ENCODE peak calls at places on chromosomes 13 and 19, in five cellular contexts. P, W, U, L and O are unnamed samples.

GRCh38 chr19:43525836-43526771 is 897 bp downstream of the ETHE1 start:
- DNase-seq in W (peak), P (no peak), L (no peak), U (peak), O (no peak)

GRCh38 chr19:3467437-3468198 is 12.7 kb downstream of the SMIM24 start:
- DNase-seq in P (no peak), L (no peak), U (no peak), W (no peak), O (no peak)

GRCh38 chr19:50736338-50736737 is 13.2 kb downstream of the CLEC11A start:
- DNase-seq in W (no peak), L (no peak), U (no peak), P (no peak), O (no peak)

GRCh38 chr13:112350300-112350699 is 25.9 kb upstream of the SPACA7 start:
- DNase-seq in W (no peak), U (no peak), L (no peak), P (no peak), O (no peak)

GRCh38 chr13:61954092-61954491 is 538.4 kb upstream of the PCDH20 start:
- DNase-seq in U (peak), P (peak), W (no peak), L (no peak), O (no peak)

GRCh38 chr19:18697680-18698079 is 14.2 kb downstream of the CRTC1 start:
- DNase-seq in L (no peak), P (no peak), U (no peak), W (peak), O (no peak)

GRCh38 chr13:28475916-28476725 is 18.8 kb downstream of the FLT1 start:
- DNase-seq in W (no peak), U (no peak), L (no peak), P (peak), O (peak)

GRCh38 chr13:44425041-44425814 is 51.6 kb downstream of the SERP2 start:
- DNase-seq in W (no peak), P (no peak), U (no peak), L (no peak), O (peak)

GRCh38 chr19:33215438-33216197 is 10.0 kb downstream of the SLC7A10 start:
- DNase-seq in W (no peak), L (no peak), P (no peak), U (no peak), O (no peak)

GRCh38 chr13:101869553-101869952 is 417.1 kb downstream of the ITGBL1 start:
- DNase-seq in U (no peak), P (no peak), W (no peak), L (no peak), O (no peak)

GRCh38 chr19:3176715-3177501 is 1.7 kb upstream of the S1PR4 start:
- DNase-seq in L (no peak), W (peak), U (no peak), P (peak), O (no peak)

GRCh38 chr13:18944501-18945068 is 237.0 kb downstream of the TUBA3C start:
- DNase-seq in U (no peak), P (no peak), L (peak), W (no peak), O (no peak)

GRCh38 chr19:5090780-5091575 is 122.1 kb downstream of the KDM4B start:
- DNase-seq in P (no peak), W (no peak), U (no peak), L (no peak), O (no peak)

GRCh38 chr13:51032831-51033230 is 78.2 kb downstream of the C13orf42 start:
- DNase-seq in P (no peak), W (no peak), U (no peak), L (no peak), O (peak)

GRCh38 chr13:26964278-26965057 is 203.9 kb upstream of the GPR12 start:
- DNase-seq in W (no peak), P (no peak), L (no peak), U (peak), O (no peak)

GRCh38 chr19:58556633-58557252 is 1.7 kb downstream of the UBE2M start:
- DNase-seq in W (no peak), L (peak), U (no peak), P (no peak), O (no peak)

GRCh38 chr19:17206736-17207581 is 8.2 kb upstream of the USE1 start:
- DNase-seq in U (no peak), L (no peak), P (no peak), W (no peak), O (no peak)

GRCh38 chr19:15144046-15144646 is 36.9 kb downstream of the SYDE1 start:
- DNase-seq in L (no peak), U (no peak), W (no peak), P (no peak), O (no peak)

GRCh38 chr13:109344552-109345157 is 441.7 kb downstream of the IRS2 start:
- DNase-seq in P (no peak), W (no peak), L (no peak), U (no peak), O (no peak)

GRCh38 chr19:2523630-2524311 is 47.8 kb downstream of the GADD45B start:
- DNase-seq in P (no peak), L (no peak), U (peak), W (no peak), O (no peak)

GRCh38 chr13:79679334-79679733 is 198.4 kb downstream of the NDFIP2 start:
- DNase-seq in P (peak), W (peak), L (peak), U (peak), O (no peak)

GRCh38 chr13:99367663-99368448 is 60.7 kb upstream of the GPR183 start:
- DNase-seq in L (no peak), U (peak), W (no peak), P (no peak), O (no peak)

GRCh38 chr13:35732565-35732964 is 256.1 kb upstream of the MAB21L1 start:
- DNase-seq in W (no peak), P (no peak), U (no peak), L (no peak), O (peak)

GRCh38 chr13:45674908-45675307 is 27.2 kb upstream of the CBY2 start:
- DNase-seq in P (no peak), U (peak), L (no peak), W (no peak), O (peak)

GRCh38 chr13:103101500-103101899 is 35.3 kb upstream of the SLC10A2 start:
- DNase-seq in L (no peak), W (no peak), U (no peak), P (no peak), O (no peak)

GRCh38 chr19:11814707-11815050 is 606 bp downstream of the ZNF440 start:
- DNase-seq in L (no peak), P (no peak), U (peak), W (peak), O (no peak)

GRCh38 chr13:97076898-97077297 is 82.6 kb upstream of the OXGR1 start:
- DNase-seq in L (no peak), P (no peak), U (no peak), W (no peak), O (no peak)

GRCh38 chr19:44847144-44848035 is 1.3 kb downstream of the NECTIN2 start:
- DNase-seq in P (peak), U (peak), W (peak), L (peak), O (no peak)

GRCh38 chr19:2416321-2417097 is 10.9 kb downstream of the TIMM13 start:
- DNase-seq in W (no peak), U (no peak), L (no peak), P (no peak), O (no peak)

GRCh38 chr19:16298334-16298733 is 26.3 kb upstream of the KLF2 start:
- DNase-seq in W (no peak), P (no peak), U (no peak), L (no peak), O (no peak)

GRCh38 chr13:28451482-28452217 is 43.3 kb downstream of the FLT1 start:
- DNase-seq in P (no peak), L (no peak), W (no peak), U (peak), O (no peak)

GRCh38 chr13:110126391-110126961 is 180.5 kb downstream of the COL4A1 start:
- DNase-seq in U (peak), L (no peak), P (no peak), W (no peak), O (peak)

GRCh38 chr19:13210941-13211340 is 60.7 kb downstream of the IER2 start:
- DNase-seq in U (no peak), W (no peak), P (no peak), L (no peak), O (no peak)

DNA sequence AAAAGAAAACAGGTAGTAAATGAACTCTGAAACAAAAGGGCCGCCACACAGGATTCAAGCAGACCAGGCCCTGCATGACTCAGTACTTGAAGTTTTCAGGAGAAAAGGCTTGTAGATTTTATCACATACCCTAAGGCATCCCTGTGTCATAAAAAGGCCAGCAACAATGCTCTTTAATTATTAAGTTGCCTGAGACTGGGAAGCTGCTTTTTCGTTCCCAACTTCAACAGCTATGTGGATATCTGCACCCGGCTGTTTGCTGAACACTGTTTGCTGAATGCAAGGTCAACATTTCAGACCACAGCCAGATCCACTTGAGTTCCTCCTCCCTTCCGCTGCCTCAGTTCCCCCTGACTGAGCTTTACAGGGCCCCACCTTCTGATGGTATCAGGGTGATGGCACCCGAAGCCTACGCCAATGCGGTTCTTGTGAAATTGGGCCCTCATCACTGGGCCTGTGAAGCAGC is 6.1 kb upstream of the ECH1 start:
- DNase-seq in U (no peak), W (no peak), L (no peak), P (no peak), O (no peak)
- TF ChIP-seq POLR2AphosphoS5 in U (no peak), W (no peak), L (no peak), P (no peak), O (no peak)

GRCh38 chr19:6737873-6738725 is 719 bp upstream of the GPR108 start:
- DNase-seq in L (peak), W (peak), U (peak), P (no peak), O (peak)
- TF ChIP-seq POLR2AphosphoS5 in L (peak), W (peak), U (peak), P (peak), O (no peak)

GRCh38 chr19:23249911-23250649 is at the start of gene ZNF724:
- DNase-seq in P (peak), L (peak), U (peak), W (peak), O (peak)
- TF ChIP-seq POLR2AphosphoS5 in P (no peak), L (peak), U (peak), W (peak), O (peak)

GRCh38 chr19:49488863-49489537 is 1.6 kb downstream of the RPL13A start:
- DNase-seq in P (no peak), L (no peak), W (no peak), U (no peak), O (no peak)

GRCh38 chr19:49488046-49488862 is 846 bp downstream of the RPL13A start:
- DNase-seq in P (no peak), W (no peak), L (no peak), U (no peak), O (no peak)

GRCh38 chr19:49490287-49491029 is 3.0 kb downstream of the RPL13A start:
- DNase-seq in P (no peak), U (no peak), L (no peak), W (no peak), O (no peak)

GRCh38 chr19:49491030-49491803 is 3.8 kb downstream of the RPL13A start:
- DNase-seq in W (no peak), P (no peak), L (no peak), U (no peak), O (no peak)

GRCh38 chr19:49489601-49490167 is 2.3 kb downstream of the RPL13A start:
- DNase-seq in W (no peak), U (no peak), L (no peak), P (no peak), O (no peak)
- TF ChIP-seq POLR2AphosphoS5 in W (no peak), U (peak), L (no peak), P (no peak), O (no peak)

GRCh38 chr19:47766670-47767069 is 11.8 kb upstream of the SELENOW start:
- DNase-seq in P (no peak), L (no peak), U (no peak), W (no peak), O (no peak)

GRCh38 chr19:47768604-47769003 is 9.9 kb upstream of the SELENOW start:
- DNase-seq in L (no peak), P (no peak), U (no peak), W (no peak), O (no peak)

GRCh38 chr19:47766359-47766620 is 12.2 kb upstream of the SELENOW start:
- DNase-seq in L (no peak), P (no peak), U (no peak), W (no peak), O (no peak)

GRCh38 chr19:47767349-47767748 is 11.2 kb upstream of the SELENOW start:
- DNase-seq in P (no peak), W (no peak), L (no peak), U (no peak), O (no peak)

DNA sequence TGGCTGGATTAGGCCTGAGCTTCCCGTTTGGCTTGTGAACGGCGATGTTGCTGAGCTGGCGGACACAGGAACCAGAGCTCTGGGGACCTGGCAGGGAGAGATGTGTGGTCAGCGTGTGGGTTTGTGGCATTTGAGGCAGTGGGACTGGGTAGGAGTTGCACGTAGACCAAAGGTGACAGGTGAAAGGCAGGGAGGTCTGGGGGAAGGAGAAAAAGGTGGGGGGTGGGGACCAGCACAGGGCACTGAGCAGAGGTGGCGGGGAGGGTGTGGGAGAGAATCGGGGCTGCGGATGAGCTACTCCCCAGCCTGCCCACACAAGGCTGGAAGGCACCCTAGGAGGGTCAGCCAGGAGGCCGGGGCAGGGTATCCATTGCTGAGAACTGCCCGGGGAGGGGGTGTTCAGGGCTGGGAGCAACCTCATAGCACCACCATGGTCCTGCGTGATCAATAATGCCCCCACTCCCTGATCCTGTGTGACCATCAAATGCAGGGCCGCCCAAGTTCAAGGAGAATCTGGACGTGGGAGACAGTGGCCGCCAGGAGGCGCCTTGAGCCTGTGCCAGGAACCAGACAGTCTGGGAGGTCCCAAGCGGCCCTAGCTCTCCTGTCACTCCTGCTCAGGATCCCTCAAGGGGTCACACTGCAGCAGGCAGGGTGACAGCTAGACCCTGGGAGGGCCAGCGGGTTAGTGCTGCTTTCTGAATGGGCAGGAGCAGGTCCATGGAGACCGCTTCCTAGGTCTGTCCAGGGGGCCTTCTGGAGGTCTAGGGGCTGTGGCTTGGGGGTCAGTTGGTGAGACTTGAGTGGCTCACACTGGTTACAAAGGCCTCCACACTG is 12.8 kb upstream of the SELENOW start:
- DNase-seq in L (no peak), U (peak), W (peak), P (no peak), O (no peak)
- TF ChIP-seq POLR2AphosphoS5 in L (no peak), U (no peak), W (no peak), P (no peak), O (peak)

GRCh38 chr19:46635920-46636761 is at the start of gene GNG8:
- DNase-seq in W (no peak), L (no peak), U (peak), P (no peak), O (no peak)

GRCh38 chr19:46634656-46635218 is 1.3 kb downstream of the GNG8 start:
- DNase-seq in W (no peak), U (peak), P (no peak), L (no peak), O (no peak)

GRCh38 chr19:46639356-46640061 is 3.5 kb upstream of the GNG8 start:
- DNase-seq in U (peak), L (peak), W (peak), P (no peak), O (no peak)

GRCh38 chr19:46634045-46634655 is 1.9 kb downstream of the GNG8 start:
- DNase-seq in U (peak), L (peak), P (peak), W (peak), O (peak)

DNA sequence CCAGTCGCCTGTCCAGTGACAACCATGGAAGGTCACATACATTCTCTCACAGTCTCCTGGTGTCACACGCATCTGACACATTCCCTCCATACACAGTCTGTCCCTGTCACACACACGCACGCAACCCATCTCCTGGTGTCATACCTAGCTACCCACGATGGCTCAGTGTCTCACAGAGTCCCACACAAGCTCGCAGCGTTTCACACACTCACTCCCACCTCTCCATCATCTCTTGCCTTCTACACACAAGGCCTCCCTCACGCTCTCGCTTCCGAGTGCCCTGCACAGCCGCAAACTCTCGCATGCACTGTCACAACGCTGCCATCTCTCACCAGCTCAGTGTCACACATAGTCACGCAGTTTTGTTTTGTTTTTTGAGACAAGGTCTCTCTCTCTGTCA is 1.2 kb upstream of the GNG8 start:
- DNase-seq in P (no peak), L (no peak), U (no peak), W (no peak), O (no peak)
- TF ChIP-seq POLR2AphosphoS5 in P (no peak), L (no peak), U (no peak), W (no peak), O (no peak)